ENCODE peak calls at places on chromosomes 13 and 19, in six cellular contexts. One of them, this sample, is unnamed. For H3K9me3, the result is how much of the 10 kb centered on the place peaks cover.

GRCh38 chr13:57948884-57949283 is 317.3 kb downstream of the PCDH17 start:
- DNase-seq in sigmoid colon: no peak
- DNase-seq in endothelial cell of umbilical vein: no peak
- DNase-seq in fibroblast of lung: no peak
- DNase-seq in aorta: no peak
- DNase-seq in heart left ventricle: no peak
- DNase-seq in this sample: no peak

GRCh38 chr19:14425696-14426138 is 6.6 kb upstream of the DDX39A start:
- DNase-seq in sigmoid colon: no peak
- DNase-seq in heart left ventricle: no peak
- DNase-seq in aorta: no peak
- DNase-seq in fibroblast of lung: peak
- DNase-seq in endothelial cell of umbilical vein: no peak
- DNase-seq in this sample: no peak

GRCh38 chr13:108437496-108437895 is 168.0 kb downstream of the TNFSF13B start:
- DNase-seq in aorta: no peak
- DNase-seq in heart left ventricle: no peak
- DNase-seq in endothelial cell of umbilical vein: no peak
- DNase-seq in fibroblast of lung: no peak
- DNase-seq in sigmoid colon: no peak
- DNase-seq in this sample: no peak

GRCh38 chr13:59888408-59888807 is 275.3 kb downstream of the DIAPH3 start:
- DNase-seq in aorta: no peak
- DNase-seq in fibroblast of lung: no peak
- DNase-seq in endothelial cell of umbilical vein: no peak
- DNase-seq in heart left ventricle: no peak
- DNase-seq in sigmoid colon: no peak
- DNase-seq in this sample: no peak

GRCh38 chr13:114044486-114044885 is 70.6 kb upstream of the C13orf46 start:
- DNase-seq in heart left ventricle: no peak
- DNase-seq in sigmoid colon: no peak
- DNase-seq in aorta: no peak
- DNase-seq in endothelial cell of umbilical vein: no peak
- DNase-seq in fibroblast of lung: peak
- DNase-seq in this sample: no peak

GRCh38 chr13:21672811-21673591 is 2.1 kb downstream of the FGF9 start:
- DNase-seq in heart left ventricle: no peak
- DNase-seq in endothelial cell of umbilical vein: no peak
- DNase-seq in sigmoid colon: no peak
- DNase-seq in aorta: no peak
- DNase-seq in fibroblast of lung: no peak
- DNase-seq in this sample: no peak

GRCh38 chr19:751501-752341 is 809 bp downstream of the MISP start:
- DNase-seq in aorta: peak
- DNase-seq in heart left ventricle: no peak
- DNase-seq in endothelial cell of umbilical vein: no peak
- DNase-seq in fibroblast of lung: peak
- DNase-seq in sigmoid colon: no peak
- DNase-seq in this sample: no peak

GRCh38 chr13:76816394-76816793 is 69.8 kb downstream of the KCTD12 start:
- DNase-seq in aorta: no peak
- DNase-seq in heart left ventricle: no peak
- DNase-seq in fibroblast of lung: no peak
- DNase-seq in endothelial cell of umbilical vein: no peak
- DNase-seq in sigmoid colon: no peak
- DNase-seq in this sample: no peak

GRCh38 chr13:69633044-69633443 is 474.6 kb upstream of the ATXN8OS start:
- DNase-seq in fibroblast of lung: no peak
- DNase-seq in endothelial cell of umbilical vein: no peak
- DNase-seq in sigmoid colon: no peak
- DNase-seq in aorta: no peak
- DNase-seq in heart left ventricle: no peak
- DNase-seq in this sample: no peak

GRCh38 chr19:38506723-38507550 is 73.4 kb downstream of the RYR1 start:
- DNase-seq in heart left ventricle: peak
- DNase-seq in aorta: peak
- DNase-seq in sigmoid colon: peak
- DNase-seq in endothelial cell of umbilical vein: peak
- DNase-seq in fibroblast of lung: no peak
- DNase-seq in this sample: peak

GRCh38 chr19:45715139-45715538 is 15.6 kb downstream of the FBXO46 start:
- DNase-seq in sigmoid colon: no peak
- DNase-seq in fibroblast of lung: no peak
- DNase-seq in aorta: no peak
- DNase-seq in heart left ventricle: no peak
- DNase-seq in endothelial cell of umbilical vein: no peak
- DNase-seq in this sample: no peak

DNA sequence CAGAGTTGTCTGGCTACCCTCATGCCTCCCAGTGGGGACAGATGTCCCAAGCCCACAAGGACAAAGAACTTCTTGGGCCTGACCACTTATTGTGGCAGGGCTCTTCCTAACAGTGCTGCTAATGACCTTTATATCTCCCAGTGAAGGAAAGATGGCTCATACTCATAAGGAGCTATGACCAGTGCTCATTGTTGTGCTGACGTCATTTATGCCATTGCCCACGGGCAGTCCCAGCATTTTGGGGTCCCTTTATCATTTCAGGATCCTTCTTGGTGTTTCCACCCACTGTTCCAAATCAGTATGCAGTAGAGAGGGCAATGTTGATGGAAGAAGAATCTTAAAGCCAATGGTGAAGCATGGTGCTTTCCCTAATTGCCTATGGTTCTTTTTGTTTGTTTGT is 1640.0 kb upstream of the PRR20A start:
- DNase-seq in endothelial cell of umbilical vein: no peak
- DNase-seq in sigmoid colon: no peak
- DNase-seq in aorta: no peak
- DNase-seq in fibroblast of lung: no peak
- DNase-seq in heart left ventricle: no peak
- DNase-seq in this sample: no peak
- H3K9me3 ChIP-seq in endothelial cell of umbilical vein: under half
- H3K9me3 ChIP-seq in sigmoid colon: under half
- H3K9me3 ChIP-seq in aorta: under half
- H3K9me3 ChIP-seq in fibroblast of lung: under half
- H3K9me3 ChIP-seq in heart left ventricle: under half
- H3K9me3 ChIP-seq in this sample: under half

DNA sequence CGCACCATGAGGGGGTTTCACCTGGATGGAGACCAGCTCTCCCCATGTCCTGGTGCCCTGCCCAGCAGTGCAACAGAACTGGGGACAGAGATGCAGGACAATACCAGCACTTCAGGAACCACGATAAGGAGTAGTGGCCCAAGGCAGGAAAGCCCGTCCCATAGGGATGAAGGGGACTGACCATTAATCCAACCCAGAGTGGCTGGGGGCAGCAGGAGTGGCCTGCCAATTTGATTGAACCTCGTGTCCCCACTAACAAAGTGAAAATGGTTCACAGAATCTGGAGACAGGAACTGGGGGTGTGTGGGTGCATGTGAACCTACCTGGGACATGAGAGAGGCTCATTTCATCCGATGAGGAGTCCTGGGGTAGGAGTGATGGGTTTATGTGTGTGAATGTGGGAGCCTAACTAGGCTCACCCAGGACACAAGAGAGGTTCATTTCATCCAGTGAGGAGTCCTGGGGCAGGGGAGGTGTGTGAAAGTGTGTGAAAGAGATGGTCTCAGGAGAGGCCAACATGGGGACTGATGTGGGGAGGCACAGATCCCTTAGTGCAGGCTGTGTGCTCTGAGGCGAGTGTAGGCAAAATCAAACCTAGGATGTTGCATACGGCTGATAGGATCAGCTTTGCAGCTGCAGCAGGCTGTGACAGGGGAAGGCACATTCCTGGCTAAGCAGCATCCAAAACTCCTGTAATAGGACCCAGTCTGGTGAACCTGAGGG is 98.2 kb downstream of the ZNF429 start:
- DNase-seq in heart left ventricle: no peak
- DNase-seq in fibroblast of lung: no peak
- DNase-seq in sigmoid colon: no peak
- DNase-seq in endothelial cell of umbilical vein: no peak
- DNase-seq in aorta: no peak
- DNase-seq in this sample: no peak
- H3K27ac ChIP-seq in heart left ventricle: peak
- H3K27ac ChIP-seq in fibroblast of lung: no peak
- H3K27ac ChIP-seq in sigmoid colon: peak
- H3K27ac ChIP-seq in endothelial cell of umbilical vein: no peak
- H3K27ac ChIP-seq in aorta: no peak
- H3K27ac ChIP-seq in this sample: peak

GRCh38 chr19:52366414-52366824 is 3.3 kb upstream of the ZNF880 start:
- DNase-seq in heart left ventricle: no peak
- DNase-seq in endothelial cell of umbilical vein: no peak
- DNase-seq in aorta: no peak
- DNase-seq in sigmoid colon: no peak
- DNase-seq in fibroblast of lung: no peak
- DNase-seq in this sample: no peak

GRCh38 chr19:52370341-52370710 is 603 bp downstream of the ZNF880 start:
- DNase-seq in sigmoid colon: no peak
- DNase-seq in fibroblast of lung: no peak
- DNase-seq in heart left ventricle: no peak
- DNase-seq in aorta: no peak
- DNase-seq in endothelial cell of umbilical vein: no peak
- DNase-seq in this sample: no peak

GRCh38 chr19:52369463-52370340 is at the start of gene ZNF880:
- DNase-seq in aorta: peak
- DNase-seq in endothelial cell of umbilical vein: peak
- DNase-seq in sigmoid colon: peak
- DNase-seq in heart left ventricle: peak
- DNase-seq in fibroblast of lung: peak
- DNase-seq in this sample: peak
- H3K9me3 ChIP-seq in aorta: under half
- H3K9me3 ChIP-seq in endothelial cell of umbilical vein: under half
- H3K9me3 ChIP-seq in sigmoid colon: under half
- H3K9me3 ChIP-seq in heart left ventricle: half or more
- H3K9me3 ChIP-seq in fibroblast of lung: under half
- H3K9me3 ChIP-seq in this sample: under half

GRCh38 chr19:32363632-32364031 is 18.2 kb downstream of the ZNF507 start:
- DNase-seq in aorta: no peak
- DNase-seq in endothelial cell of umbilical vein: no peak
- DNase-seq in heart left ventricle: no peak
- DNase-seq in fibroblast of lung: no peak
- DNase-seq in sigmoid colon: no peak
- DNase-seq in this sample: no peak
- H3K27ac ChIP-seq in aorta: peak
- H3K27ac ChIP-seq in endothelial cell of umbilical vein: no peak
- H3K27ac ChIP-seq in heart left ventricle: peak
- H3K27ac ChIP-seq in fibroblast of lung: no peak
- H3K27ac ChIP-seq in sigmoid colon: peak
- H3K27ac ChIP-seq in this sample: peak

DNA sequence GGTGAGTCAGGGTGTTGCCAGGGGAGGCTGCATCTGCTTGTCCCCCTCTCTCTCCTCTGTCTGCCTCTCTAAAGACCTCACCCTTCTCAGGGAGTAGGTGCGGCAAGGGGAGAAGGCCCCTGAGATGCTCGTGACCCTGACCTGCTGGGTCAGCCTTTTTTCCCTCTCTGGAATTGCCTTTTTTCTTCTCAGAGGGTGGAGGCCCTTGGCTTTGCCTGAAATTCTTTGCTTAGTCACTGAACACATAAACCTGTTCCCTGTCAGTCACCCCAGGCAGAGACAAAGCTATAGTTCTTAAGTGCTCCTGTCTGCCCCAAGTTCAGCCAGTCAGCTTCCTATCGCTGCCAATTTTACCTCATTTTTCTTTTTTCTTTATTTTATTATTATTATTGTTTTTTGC is 35.2 kb upstream of the PEG3 start:
- DNase-seq in fibroblast of lung: no peak
- DNase-seq in aorta: no peak
- DNase-seq in endothelial cell of umbilical vein: no peak
- DNase-seq in heart left ventricle: no peak
- DNase-seq in sigmoid colon: no peak
- DNase-seq in this sample: no peak
- H3K9me3 ChIP-seq in fibroblast of lung: under half
- H3K9me3 ChIP-seq in aorta: under half
- H3K9me3 ChIP-seq in endothelial cell of umbilical vein: under half
- H3K9me3 ChIP-seq in heart left ventricle: under half
- H3K9me3 ChIP-seq in sigmoid colon: under half
- H3K9me3 ChIP-seq in this sample: under half

DNA sequence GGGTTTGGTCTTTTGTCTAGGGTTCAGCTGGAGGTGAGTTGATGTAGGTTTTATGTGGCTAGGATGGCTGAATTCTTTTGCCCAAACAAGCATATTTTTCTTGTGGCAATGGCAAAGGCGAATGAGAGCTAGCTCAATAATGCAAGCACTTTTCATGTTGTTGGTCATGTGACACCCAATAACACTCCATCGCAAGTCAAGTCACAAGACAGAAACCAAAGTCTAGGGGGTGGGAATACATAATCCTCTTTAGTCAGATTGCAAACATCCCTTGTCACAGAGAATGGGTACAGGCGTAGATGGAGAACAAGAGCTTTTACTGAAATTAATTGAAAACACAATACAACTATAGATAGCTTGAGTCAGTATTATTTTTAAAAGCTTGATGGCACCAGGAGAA is 121.8 kb upstream of the EDNRB start:
- DNase-seq in heart left ventricle: no peak
- DNase-seq in endothelial cell of umbilical vein: no peak
- DNase-seq in fibroblast of lung: no peak
- DNase-seq in sigmoid colon: no peak
- DNase-seq in aorta: no peak
- DNase-seq in this sample: no peak
- H3K27ac ChIP-seq in heart left ventricle: no peak
- H3K27ac ChIP-seq in endothelial cell of umbilical vein: no peak
- H3K27ac ChIP-seq in fibroblast of lung: no peak
- H3K27ac ChIP-seq in sigmoid colon: no peak
- H3K27ac ChIP-seq in aorta: no peak
- H3K27ac ChIP-seq in this sample: no peak

GRCh38 chr19:7074705-7075282 is 5.3 kb downstream of the ZNF557 start:
- DNase-seq in sigmoid colon: no peak
- DNase-seq in heart left ventricle: no peak
- DNase-seq in endothelial cell of umbilical vein: no peak
- DNase-seq in aorta: no peak
- DNase-seq in fibroblast of lung: no peak
- DNase-seq in this sample: no peak

GRCh38 chr19:7076151-7076550 is 6.6 kb downstream of the ZNF557 start:
- DNase-seq in sigmoid colon: no peak
- DNase-seq in aorta: no peak
- DNase-seq in fibroblast of lung: no peak
- DNase-seq in endothelial cell of umbilical vein: no peak
- DNase-seq in heart left ventricle: no peak
- DNase-seq in this sample: no peak

GRCh38 chr19:7083076-7083956 is 13.8 kb downstream of the ZNF557 start:
- DNase-seq in heart left ventricle: no peak
- DNase-seq in aorta: no peak
- DNase-seq in fibroblast of lung: peak
- DNase-seq in endothelial cell of umbilical vein: peak
- DNase-seq in sigmoid colon: no peak
- DNase-seq in this sample: no peak

GRCh38 chr19:7072541-7072940 is 3.0 kb downstream of the ZNF557 start:
- DNase-seq in sigmoid colon: no peak
- DNase-seq in endothelial cell of umbilical vein: no peak
- DNase-seq in heart left ventricle: no peak
- DNase-seq in fibroblast of lung: no peak
- DNase-seq in aorta: no peak
- DNase-seq in this sample: no peak

DNA sequence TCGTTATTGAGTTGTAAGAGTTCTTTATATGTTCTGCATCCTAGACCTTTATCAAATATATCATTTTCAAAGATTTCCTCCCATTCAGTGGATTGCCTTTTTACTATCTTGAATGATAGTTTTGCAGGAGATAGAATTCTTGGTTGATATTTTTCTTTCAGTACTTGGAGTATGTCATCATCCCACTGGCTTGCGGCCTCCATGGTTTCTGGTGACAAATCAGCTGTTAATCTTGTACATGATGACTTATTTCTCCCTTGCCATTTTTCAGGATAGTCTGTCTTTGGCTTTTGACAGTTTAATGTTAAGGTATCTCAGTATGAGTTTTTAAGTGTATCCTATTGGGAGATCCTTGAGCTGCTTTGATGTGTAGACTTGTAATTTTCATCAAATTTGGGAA is 8.5 kb downstream of the ZNF557 start:
- DNase-seq in fibroblast of lung: no peak
- DNase-seq in sigmoid colon: no peak
- DNase-seq in endothelial cell of umbilical vein: no peak
- DNase-seq in heart left ventricle: no peak
- DNase-seq in aorta: no peak
- DNase-seq in this sample: peak
- H3K9me3 ChIP-seq in fibroblast of lung: under half
- H3K9me3 ChIP-seq in sigmoid colon: half or more
- H3K9me3 ChIP-seq in endothelial cell of umbilical vein: under half
- H3K9me3 ChIP-seq in heart left ventricle: half or more
- H3K9me3 ChIP-seq in aorta: under half
- H3K9me3 ChIP-seq in this sample: under half

This sample was measured in pancreas.